ENCODE peak calls at places on chromosome 7, in eight cellular contexts. N, B, K, P, M, G, D and F are unnamed samples.

GRCh38 chr7:98038731-98039130 is 48.7 kb upstream of the OCM2 start:
- DNase-seq in G (no peak), P (no peak), M (no peak), B (no peak), K (no peak), D (no peak), N (no peak), F (no peak)

GRCh38 chr7:154484406-154484805 is 432.2 kb downstream of the DPP6 start:
- DNase-seq in B (no peak), G (no peak), N (no peak), K (no peak), P (no peak), D (no peak), M (no peak), F (no peak)

GRCh38 chr7:36153571-36154097 is 580 bp downstream of the EEPD1 start:
- DNase-seq in K (no peak), D (no peak), B (peak), N (no peak), G (no peak), M (no peak), P (peak), F (no peak)

GRCh38 chr7:97865104-97865503 is 7.1 kb downstream of the ASNS start:
- DNase-seq in K (no peak), P (no peak), M (no peak), N (no peak), B (no peak), D (no peak), G (no peak), F (no peak)

GRCh38 chr7:79664884-79665676 is 211.6 kb upstream of the MAGI2 start:
- DNase-seq in B (no peak), G (no peak), P (no peak), M (no peak), D (no peak), K (no peak), N (no peak), F (no peak)

GRCh38 chr7:4080013-4080412 is 602.1 kb upstream of the FOXK1 start:
- DNase-seq in K (no peak), M (no peak), G (no peak), D (no peak), N (no peak), P (no peak), B (no peak), F (no peak)

GRCh38 chr7:135827391-135827790 is 78.8 kb upstream of the FAM180A start:
- DNase-seq in G (no peak), M (no peak), K (no peak), D (no peak), P (no peak), N (no peak), B (no peak), F (no peak)

GRCh38 chr7:4237296-4238235 is 444.5 kb upstream of the FOXK1 start:
- DNase-seq in B (no peak), G (no peak), P (no peak), N (no peak), D (no peak), K (no peak), M (no peak), F (no peak)

GRCh38 chr7:13024323-13024722 is 336.9 kb downstream of the ARL4A start:
- DNase-seq in P (no peak), G (no peak), B (peak), M (no peak), K (no peak), N (no peak), D (no peak), F (no peak)

GRCh38 chr7:142614116-142614515 is 135.2 kb upstream of the PRSS1 start:
- DNase-seq in M (no peak), P (no peak), D (peak), K (no peak), G (no peak), N (peak), B (no peak), F (no peak)

GRCh38 chr7:930975-931758 is 23.3 kb downstream of the ADAP1 start:
- DNase-seq in P (no peak), N (no peak), M (no peak), D (no peak), B (no peak), G (no peak), K (no peak), F (no peak)

GRCh38 chr7:131105294-131105802 is 222.3 kb upstream of the MKLN1 start:
- DNase-seq in N (peak), B (peak), M (peak), K (no peak), G (no peak), P (no peak), D (peak), F (no peak)

GRCh38 chr7:93407239-93407638 is 167.3 kb downstream of the CALCR start:
- DNase-seq in P (no peak), D (no peak), M (no peak), K (no peak), G (no peak), B (no peak), N (no peak), F (no peak)

GRCh38 chr7:4552985-4553384 is 129.1 kb upstream of the FOXK1 start:
- DNase-seq in G (no peak), B (no peak), D (no peak), M (no peak), N (no peak), K (no peak), P (no peak), F (no peak)

GRCh38 chr7:111390000-111390399 is 172.3 kb downstream of the IMMP2L start:
- DNase-seq in K (no peak), D (no peak), G (no peak), P (no peak), M (no peak), B (no peak), N (no peak), F (no peak)

GRCh38 chr7:100721505-100721812 is 1.2 kb downstream of the EPO start:
- DNase-seq in M (no peak), N (no peak), K (no peak), D (no peak), B (no peak), G (no peak), P (no peak), F (no peak)

GRCh38 chr7:100720320-100720644 is at the start of gene EPO:
- DNase-seq in B (no peak), P (no peak), G (no peak), K (no peak), N (no peak), M (no peak), D (no peak), F (no peak)

GRCh38 chr7:100720645-100721504 is 607 bp downstream of the EPO start:
- DNase-seq in D (no peak), K (no peak), P (no peak), G (no peak), B (no peak), N (no peak), M (no peak), F (no peak)

GRCh38 chr7:100722480-100723212 is 2.4 kb downstream of the EPO start:
- DNase-seq in B (no peak), N (no peak), D (no peak), M (no peak), P (no peak), K (no peak), G (no peak), F (no peak)

GRCh38 chr7:100719523-100720319 is 547 bp upstream of the EPO start:
- DNase-seq in M (peak), B (peak), G (no peak), N (peak), K (no peak), D (peak), P (no peak), F (peak)
- H3K27ac ChIP-seq in M (no peak), B (no peak), G (no peak), N (no peak), K (no peak), D (no peak), P (no peak), F (no peak)

GRCh38 chr7:55060690-55061414 is 42.0 kb downstream of the EGFR start:
- DNase-seq in D (peak), N (peak), K (no peak), G (no peak), P (no peak), M (no peak), B (peak), F (no peak)

GRCh38 chr7:55065079-55065478 is 46.3 kb downstream of the EGFR start:
- DNase-seq in B (peak), D (peak), N (peak), K (no peak), P (no peak), M (peak), G (no peak), F (peak)

GRCh38 chr7:55062106-55062499 is 43.3 kb downstream of the EGFR start:
- DNase-seq in N (no peak), M (no peak), D (no peak), B (no peak), P (no peak), G (no peak), K (no peak), F (no peak)

GRCh38 chr7:55063633-55064032 is 44.8 kb downstream of the EGFR start:
- DNase-seq in N (peak), P (no peak), D (peak), B (no peak), M (no peak), K (no peak), G (no peak), F (peak)

GRCh38 chr7:55063036-55063435 is 44.2 kb downstream of the EGFR start:
- DNase-seq in D (no peak), N (no peak), G (no peak), P (no peak), B (no peak), M (no peak), K (no peak), F (no peak)
- H3K27ac ChIP-seq in D (peak), N (peak), G (no peak), P (no peak), B (no peak), M (peak), K (no peak), F (peak)

DNA sequence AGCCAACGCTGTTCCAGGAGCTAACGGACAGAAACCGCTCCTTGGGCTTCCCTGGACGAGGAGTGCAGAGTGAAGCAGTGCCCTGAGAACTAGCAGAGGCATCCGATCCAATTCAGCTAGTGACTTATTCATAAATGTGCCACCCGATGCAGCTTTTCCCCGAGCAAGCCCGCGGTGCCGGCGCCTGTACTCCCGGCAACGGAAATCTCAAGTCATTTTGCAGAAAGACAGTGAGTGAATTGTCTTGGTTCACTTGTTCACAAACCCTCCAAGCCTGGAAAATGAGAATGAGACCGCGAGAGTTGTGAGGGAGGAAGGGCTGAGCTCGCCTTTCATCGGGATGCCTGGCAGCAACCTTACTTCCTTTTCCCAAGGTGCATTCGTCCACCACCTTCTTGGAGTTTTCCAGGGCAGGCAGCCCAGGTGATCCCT is 87.5 kb downstream of the COBL start:
- DNase-seq in B (no peak), G (no peak), D (no peak), P (no peak), N (no peak), K (no peak), M (no peak), F (no peak)
- H3K27ac ChIP-seq in B (no peak), G (no peak), D (no peak), P (no peak), N (no peak), K (no peak), M (no peak), F (no peak)

DNA sequence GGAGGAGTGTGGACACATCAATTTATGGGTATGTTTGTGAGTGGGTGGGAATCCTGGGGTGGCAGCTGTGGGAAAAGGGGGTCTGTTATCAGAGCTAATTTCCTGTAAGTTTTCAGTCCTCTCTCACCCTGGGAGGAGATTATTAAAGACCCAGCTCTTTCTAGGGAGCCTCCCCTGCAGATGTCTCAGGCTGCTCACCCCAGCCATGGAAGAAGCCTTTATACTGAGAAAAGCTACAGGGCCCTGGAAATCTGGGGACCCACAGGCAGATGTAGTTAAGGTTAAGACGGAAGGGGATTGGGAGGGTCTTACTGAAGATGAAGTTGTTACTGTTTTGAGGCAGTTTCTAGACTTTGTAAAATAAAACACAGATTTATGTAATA is 4.6 kb downstream of the ZNF680 start:
- DNase-seq in B (peak), D (peak), K (no peak), M (no peak), N (no peak), P (no peak), G (no peak), F (no peak)
- H3K27ac ChIP-seq in B (peak), D (no peak), K (peak), M (no peak), N (no peak), P (peak), G (peak), F (no peak)